ENCODE peak calls at places on chromosomes 3 and 15, in nine cellular contexts. W is iris pigment epithelial cell; M is occipital lobe; V is effector CD8-positive, alpha-beta T cell; Y is kidney glomerular epithelial cell; F is GM19239; C is germinal center; X is K562; J is Right ventricle myocardium superior. R is an unnamed sample.

GRCh38 chr15:64361259-64361658 is 5.3 kb upstream of the CSNK1G1 start:
- DNase-seq in W (no peak), M (no peak), F (no peak), J (no peak), X (no peak), Y (no peak), V (no peak), C (no peak), R (no peak)

GRCh38 chr15:90686435-90687218 is 30.5 kb upstream of the BLM start:
- DNase-seq in F (peak), X (no peak), M (no peak), C (no peak), W (no peak), V (no peak), J (no peak), Y (no peak), R (no peak)

GRCh38 chr3:14175383-14176037 is 2.9 kb downstream of the XPC start:
- DNase-seq in F (no peak), W (peak), C (peak), Y (no peak), X (peak), J (no peak), M (no peak), V (peak), R (peak)

GRCh38 chr15:53872410-53872809 is 105.8 kb upstream of the UNC13C start:
- DNase-seq in F (no peak), Y (no peak), J (no peak), X (no peak), M (no peak), C (no peak), W (no peak), V (no peak), R (no peak)

GRCh38 chr15:96186105-96186504 is 144.4 kb upstream of the NR2F2 start:
- DNase-seq in F (no peak), M (no peak), X (no peak), J (no peak), W (no peak), C (no peak), Y (no peak), V (no peak), R (no peak)

GRCh38 chr3:187669675-187670504 is at the start of gene SST:
- DNase-seq in W (peak), M (no peak), J (peak), F (no peak), V (no peak), Y (peak), X (peak), C (no peak), R (no peak)

GRCh38 chr3:185149591-185149990 is 3.3 kb downstream of the C3orf70 start:
- DNase-seq in X (no peak), W (no peak), C (no peak), Y (no peak), F (no peak), J (no peak), V (no peak), M (no peak), R (no peak)

GRCh38 chr3:156558389-156558788 is 3.5 kb upstream of the SSR3 start:
- DNase-seq in J (no peak), F (no peak), W (no peak), Y (no peak), V (no peak), C (no peak), X (peak), M (no peak), R (no peak)

GRCh38 chr3:72306800-72307341 is 521.9 kb upstream of the PROK2 start:
- DNase-seq in M (no peak), Y (peak), V (no peak), X (no peak), W (peak), F (no peak), J (no peak), C (no peak), R (no peak)

GRCh38 chr3:154324919-154325318 is 632 bp upstream of the DHX36 start:
- DNase-seq in V (no peak), W (peak), M (no peak), C (no peak), X (no peak), F (no peak), Y (no peak), J (no peak), R (no peak)

GRCh38 chr15:64209680-64210334 is 47.0 kb upstream of the PPIB start:
- DNase-seq in W (peak), C (peak), V (no peak), J (no peak), M (no peak), Y (peak), X (no peak), F (peak), R (peak)

GRCh38 chr3:43497405-43497804 is 124.4 kb downstream of the ANO10 start:
- DNase-seq in V (no peak), C (no peak), Y (no peak), F (no peak), M (no peak), W (no peak), J (no peak), X (no peak), R (no peak)

GRCh38 chr15:60347480-60348069 is 50.2 kb downstream of the ANXA2 start:
- DNase-seq in F (no peak), W (no peak), V (no peak), J (no peak), C (no peak), Y (no peak), X (no peak), M (no peak), R (no peak)

GRCh38 chr3:119148493-119149180 is 2.7 kb downstream of the TEX55 start:
- DNase-seq in X (no peak), M (no peak), F (no peak), V (no peak), Y (peak), J (no peak), C (no peak), W (peak), R (no peak)

GRCh38 chr15:78767331-78767951 is 43.8 kb downstream of the ADAMTS7 start:
- DNase-seq in C (no peak), F (no peak), W (no peak), M (no peak), Y (no peak), V (no peak), X (no peak), J (peak), R (peak)

GRCh38 chr3:29925150-29925549 is 644.3 kb downstream of the RBMS3 start:
- DNase-seq in W (no peak), M (no peak), X (no peak), Y (no peak), J (no peak), F (no peak), C (no peak), V (no peak), R (no peak)

GRCh38 chr15:35986072-35986666 is 440.2 kb upstream of the DPH6 start:
- DNase-seq in J (peak), C (no peak), W (peak), Y (no peak), V (no peak), M (no peak), X (no peak), F (no peak), R (no peak)

GRCh38 chr3:185539934-185540333 is 12.5 kb downstream of the LIPH start:
- DNase-seq in W (no peak), J (no peak), M (no peak), C (no peak), X (no peak), Y (no peak), F (no peak), V (no peak), R (no peak)

GRCh38 chr3:46664188-46664970 is 29.1 kb downstream of the ALS2CL start:
- DNase-seq in J (no peak), V (no peak), C (no peak), F (no peak), W (no peak), Y (no peak), X (peak), M (no peak), R (no peak)

GRCh38 chr3:12221663-12222062 is 63.0 kb upstream of the TIMP4 start:
- DNase-seq in J (no peak), C (no peak), M (no peak), Y (no peak), W (no peak), X (no peak), V (no peak), F (no peak), R (no peak)

GRCh38 chr3:111864821-111865656 is 6.0 kb downstream of the PHLDB2 start:
- DNase-seq in C (no peak), Y (peak), M (no peak), J (no peak), X (no peak), F (no peak), V (no peak), W (peak), R (no peak)

GRCh38 chr3:170787464-170787863 is 82.5 kb downstream of the RPL22L1 start:
- DNase-seq in X (no peak), F (no peak), C (no peak), W (no peak), Y (no peak), M (no peak), V (no peak), J (no peak), R (no peak)

GRCh38 chr15:33022629-33023028 is 171.9 kb downstream of the FMN1 start:
- DNase-seq in X (no peak), W (peak), F (no peak), M (no peak), C (no peak), Y (no peak), J (peak), V (no peak), R (no peak)

GRCh38 chr3:15631426-15632211 is 30.1 kb downstream of the BTD start:
- DNase-seq in Y (no peak), V (no peak), M (no peak), J (no peak), W (peak), C (no peak), X (peak), F (no peak), R (no peak)

GRCh38 chr3:48413086-48413485 is 16.8 kb downstream of the PLXNB1 start:
- DNase-seq in C (no peak), Y (no peak), V (no peak), J (no peak), X (no peak), M (no peak), W (no peak), F (no peak), R (no peak)

GRCh38 chr3:181623924-181624694 is 87.6 kb upstream of the SOX2 start:
- DNase-seq in J (no peak), M (no peak), W (peak), Y (peak), X (no peak), C (no peak), F (no peak), V (no peak), R (no peak)

GRCh38 chr3:56185827-56186226 is 282.4 kb downstream of the ERC2 start:
- DNase-seq in Y (no peak), J (no peak), C (no peak), V (no peak), F (no peak), M (no peak), W (no peak), X (no peak), R (no peak)

GRCh38 chr3:180036092-180036677 is 552 bp downstream of the PEX5L start:
- DNase-seq in V (no peak), M (no peak), C (no peak), F (peak), J (no peak), W (no peak), Y (no peak), X (no peak), R (no peak)

GRCh38 chr3:61563614-61564404 is 2.4 kb downstream of the PTPRG start:
- DNase-seq in V (no peak), C (no peak), W (no peak), F (no peak), J (no peak), X (no peak), Y (no peak), M (no peak), R (no peak)